ENCODE peak calls at places on chromosomes 2 and 18, in five cellular contexts. X is esophagus muscularis mucosa; N is activated naive CD8-positive, alpha-beta T cell treated with anti-CD3 and anti-CD28 coated beads, Interleukin-2, amount 50 U/mL, for 24 hours; Z is mammary epithelial cell; I is GM03348. G is an unnamed sample.

GRCh38 chr2:69166812-69167468 is 154.0 kb downstream of the ANTXR1 start:
- DNase-seq in X (no peak), N (no peak), Z (no peak), I (no peak), G (no peak)

GRCh38 chr2:144370937-144371584 is 148.9 kb downstream of the ZEB2 start:
- DNase-seq in X (no peak), N (no peak), Z (no peak), I (no peak), G (no peak)

GRCh38 chr2:8441986-8442385 is 239.9 kb upstream of the ID2 start:
- DNase-seq in X (no peak), N (no peak), Z (no peak), I (no peak), G (no peak)

GRCh38 chr18:55546873-55547704 is 40.9 kb downstream of the TCF4 start:
- DNase-seq in X (no peak), N (no peak), Z (peak), I (peak), G (no peak)

GRCh38 chr2:18001671-18002070 is 123.2 kb downstream of the KCNS3 start:
- DNase-seq in X (no peak), N (no peak), Z (no peak), I (no peak), G (peak)

GRCh38 chr2:32611771-32612170 is 16.1 kb upstream of the TTC27 start:
- DNase-seq in X (no peak), N (no peak), Z (no peak), I (no peak), G (no peak)

GRCh38 chr2:457792-458430 is 170.0 kb upstream of the ALKAL2 start:
- DNase-seq in X (peak), N (no peak), Z (no peak), I (no peak), G (no peak)

GRCh38 chr2:99735753-99736152 is 245.9 kb upstream of the REV1 start:
- DNase-seq in X (no peak), N (no peak), Z (no peak), I (no peak), G (no peak)

GRCh38 chr2:117936871-117937428 is 76.9 kb downstream of the CCDC93 start:
- DNase-seq in X (no peak), N (no peak), Z (no peak), I (no peak), G (no peak)

GRCh38 chr2:151928380-151928779 is 100.2 kb upstream of the ARL5A start:
- DNase-seq in X (no peak), N (no peak), Z (peak), I (no peak), G (no peak)

GRCh38 chr2:220356076-220356475 is 728.6 kb downstream of the SLC4A3 start:
- DNase-seq in X (no peak), N (no peak), Z (peak), I (no peak), G (no peak)

GRCh38 chr18:25605322-25605721 is 253.4 kb upstream of the ZNF521 start:
- DNase-seq in X (no peak), N (no peak), Z (no peak), I (no peak), G (no peak)

GRCh38 chr2:19812166-19812565 is 89.6 kb downstream of the TTC32 start:
- DNase-seq in X (peak), N (no peak), Z (no peak), I (no peak), G (no peak)

GRCh38 chr2:64859208-64860161 is 129.7 kb upstream of the SLC1A4 start:
- DNase-seq in X (peak), N (no peak), Z (peak), I (peak), G (no peak)

GRCh38 chr2:135709992-135710391 is 31.7 kb upstream of the UBXN4 start:
- DNase-seq in X (no peak), N (peak), Z (peak), I (peak), G (peak)

GRCh38 chr2:114714316-114714715 is 271.9 kb downstream of the DPP10 start:
- DNase-seq in X (no peak), N (no peak), Z (no peak), I (no peak), G (no peak)

GRCh38 chr2:9415770-9416169 is 7.6 kb downstream of the ITGB1BP1 start:
- DNase-seq in X (no peak), N (no peak), Z (no peak), I (no peak), G (no peak)

GRCh38 chr2:240896871-240897692 is 1.1 kb upstream of the MAB21L4 start:
- DNase-seq in X (no peak), N (no peak), Z (peak), I (no peak), G (no peak)

GRCh38 chr18:34847408-34847807 is 137.3 kb downstream of the DTNA start:
- DNase-seq in X (no peak), N (no peak), Z (no peak), I (no peak), G (no peak)

GRCh38 chr2:46281939-46282338 is 15.3 kb upstream of the EPAS1 start:
- DNase-seq in X (no peak), N (no peak), Z (no peak), I (no peak), G (no peak)

GRCh38 chr2:127670055-127670956 is 5.0 kb downstream of the LIMS2 start:
- DNase-seq in X (no peak), N (no peak), Z (no peak), I (no peak), G (no peak)

GRCh38 chr2:150639917-150640538 is 152.6 kb upstream of the RND3 start:
- DNase-seq in X (no peak), N (no peak), Z (no peak), I (peak), G (no peak)

GRCh38 chr18:10661333-10661732 is 135.5 kb downstream of the NAPG start:
- DNase-seq in X (no peak), N (no peak), Z (peak), I (no peak), G (no peak)

GRCh38 chr2:40700211-40700954 is 248.5 kb upstream of the SLC8A1 start:
- DNase-seq in X (no peak), N (no peak), Z (no peak), I (no peak), G (no peak)

GRCh38 chr2:57558312-57558711 is 488.3 kb upstream of the VRK2 start:
- DNase-seq in X (no peak), N (no peak), Z (no peak), I (no peak), G (no peak)

GRCh38 chr2:163558286-163559009 is 177.4 kb downstream of the FIGN start:
- DNase-seq in X (no peak), N (no peak), Z (no peak), I (no peak), G (no peak)

GRCh38 chr2:217849154-217849553 is 153.6 kb downstream of the TNS1 start:
- DNase-seq in X (no peak), N (no peak), Z (no peak), I (peak), G (no peak)

GRCh38 chr2:54497738-54498680 is 41.9 kb downstream of the SPTBN1 start:
- DNase-seq in X (no peak), N (no peak), Z (no peak), I (peak), G (peak)

GRCh38 chr2:20620696-20621365 is 30.1 kb downstream of the HS1BP3 start:
- DNase-seq in X (no peak), N (no peak), Z (no peak), I (no peak), G (no peak)

GRCh38 chr2:5473596-5473995 is 218.6 kb upstream of the SOX11 start:
- DNase-seq in X (peak), N (no peak), Z (no peak), I (no peak), G (no peak)

GRCh38 chr2:12177052-12177994 is 430.9 kb downstream of the LPIN1 start:
- DNase-seq in X (no peak), N (peak), Z (peak), I (peak), G (peak)

G was measured in BE2C.